ENCODE peak calls at places on chromosomes 13 and 19, in four cellular contexts. G is uterus; O is CD4-positive, alpha-beta T cell; F is psoas muscle. N is an unnamed sample.

GRCh38 chr19:47310819-47311218 is 1.2 kb downstream of the C5AR1 start:
- DNase-seq in G (no peak), F (no peak), O (no peak), N (no peak)

GRCh38 chr19:5612891-5613290 is 9.7 kb downstream of the SAFB2 start:
- DNase-seq in O (no peak), F (no peak), G (no peak), N (no peak)

GRCh38 chr19:35908010-35908441 is at the start of gene TYROBP:
- DNase-seq in G (no peak), F (no peak), O (no peak), N (no peak)

GRCh38 chr13:99968521-99969367 is 2.8 kb downstream of the ZIC5 start:
- DNase-seq in F (no peak), O (no peak), G (no peak), N (no peak)

GRCh38 chr19:7869453-7869909 is 4.7 kb downstream of the PRR36 start:
- DNase-seq in G (peak; percentile 51), F (peak; percentile 49), O (peak; percentile 82), N (peak; percentile 84)

GRCh38 chr13:52925775-52926285 is 77.4 kb upstream of the PCDH8 start:
- DNase-seq in G (no peak), F (no peak), O (no peak), N (no peak)

GRCh38 chr19:8334458-8335342 is 8.4 kb downstream of the KANK3 start:
- DNase-seq in O (no peak), G (no peak), F (no peak), N (no peak)

GRCh38 chr13:76637651-76638111 is 248.5 kb downstream of the KCTD12 start:
- DNase-seq in F (no peak), O (no peak), G (no peak), N (no peak)

GRCh38 chr19:11887618-11888531 is at the start of gene ZNF69:
- DNase-seq in O (peak; percentile 53), G (peak; percentile 75), F (peak; percentile 88), N (peak; percentile 63)

GRCh38 chr13:24254151-24254810 is 55.1 kb upstream of the C1QTNF9 start:
- DNase-seq in F (no peak), G (no peak), O (peak; percentile 64), N (peak; percentile 55)

GRCh38 chr19:2582984-2583956 is 107.3 kb downstream of the GADD45B start:
- DNase-seq in G (no peak), F (no peak), O (no peak), N (no peak)

GRCh38 chr13:106329941-106330340 is 205.5 kb downstream of the EFNB2 start:
- DNase-seq in F (no peak), O (no peak), G (no peak), N (no peak)

GRCh38 chr13:95113601-95114000 is 187.7 kb downstream of the ABCC4 start:
- DNase-seq in F (no peak), G (no peak), O (no peak), N (no peak)

DNA sequence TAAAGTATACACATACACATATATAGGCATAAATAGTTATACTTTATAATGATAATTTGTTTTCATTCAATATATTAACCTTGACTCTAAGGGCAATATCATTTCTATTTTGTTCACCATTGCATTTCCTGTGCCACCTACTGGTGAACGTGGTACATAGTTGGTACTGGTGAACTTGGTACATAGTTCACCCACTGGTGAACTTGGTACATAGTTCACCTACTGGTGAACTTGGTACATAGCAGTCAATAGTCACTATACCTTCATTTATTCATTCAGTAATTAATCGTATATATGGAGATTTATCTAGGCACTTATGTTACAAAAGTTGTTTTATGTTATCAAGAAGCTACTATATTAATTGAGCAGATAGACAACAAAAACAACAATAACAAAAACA is 172.6 kb upstream of the ATXN8OS start:
- DNase-seq in O (no peak), F (no peak), G (no peak), N (no peak)
- TF ChIP-seq CTCF in O (no peak), F (no peak), G (no peak), N (no peak)

DNA sequence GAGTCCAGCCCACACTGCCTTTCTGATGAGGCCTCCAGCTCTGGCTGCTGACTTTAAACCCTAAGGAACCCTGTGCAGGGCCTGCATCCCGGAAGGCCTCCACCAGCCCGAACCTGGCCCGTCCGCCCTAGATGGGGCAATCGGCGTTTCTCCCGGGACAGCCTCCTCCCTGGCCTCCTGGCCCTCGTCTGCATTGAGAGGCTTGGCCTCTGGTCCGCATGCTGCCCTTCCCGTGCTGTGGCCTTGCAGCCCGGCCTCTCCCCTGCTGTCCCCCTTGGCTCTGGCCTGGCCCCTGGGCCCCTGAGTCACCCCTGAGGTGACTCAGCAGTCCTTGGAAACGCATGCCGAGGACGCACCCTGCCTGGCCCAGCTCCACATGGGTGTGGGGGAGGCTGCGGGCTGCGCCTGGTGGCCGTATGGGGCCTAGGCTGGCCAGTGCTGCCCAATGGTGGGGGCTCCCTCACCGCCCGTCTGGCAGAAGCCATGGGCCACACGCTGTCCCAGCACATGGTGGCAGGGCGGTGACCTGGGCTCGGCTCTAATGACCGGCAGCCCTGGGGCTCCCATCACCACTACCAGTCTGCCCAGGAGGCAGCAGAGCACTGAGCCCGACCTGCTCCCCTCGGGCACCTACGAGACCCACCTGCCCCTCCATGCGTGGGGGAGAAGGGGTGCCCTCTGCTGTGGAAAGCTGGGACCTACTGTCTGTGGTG is 25.7 kb downstream of the SH3GL1 start:
- DNase-seq in O (no peak), G (peak; percentile 78), F (peak; percentile 92), N (no peak)
- TF ChIP-seq CTCF in O (no peak), G (peak; percentile 40), F (no peak), N (no peak)

GRCh38 chr19:18832331-18833140 is 777 bp downstream of the UPF1 start:
- DNase-seq in F (no peak), G (no peak), O (no peak), N (no peak)
- TF ChIP-seq CTCF in F (no peak), G (no peak), O (no peak), N (no peak)

GRCh38 chr13:19089315-19089714 is 92.3 kb downstream of the TUBA3C start:
- DNase-seq in G (no peak), O (no peak), F (no peak), N (no peak)
- TF ChIP-seq CTCF in G (no peak), O (no peak), F (no peak), N (no peak)

N was measured in natural killer cell.